ENCODE peak calls at places on chromosome 1, in eight cellular contexts. R, F, X, G, A, D, O and E are unnamed samples.

GRCh38 chr1:46673749-46674182 is 2.1 kb downstream of the TEX38 start:
- DNase-seq in R (no peak), A (no peak), F (no peak), X (no peak), D (peak), O (no peak), G (no peak), E (no peak)

GRCh38 chr1:54506594-54506993 is 41.4 kb upstream of the ACOT11 start:
- DNase-seq in O (no peak), X (no peak), F (no peak), A (no peak), R (no peak), D (no peak), G (no peak), E (no peak)

GRCh38 chr1:243974451-243975292 is 76.4 kb upstream of the ZBTB18 start:
- DNase-seq in O (no peak), A (no peak), D (peak), X (no peak), R (no peak), F (no peak), G (no peak), E (no peak)

GRCh38 chr1:64133036-64133435 is 70.4 kb upstream of the UBE2U start:
- DNase-seq in O (no peak), X (no peak), F (no peak), R (no peak), G (no peak), A (peak), D (peak), E (no peak)

GRCh38 chr1:226406401-226406881 is 1.5 kb downstream of the PARP1 start:
- DNase-seq in O (peak), X (no peak), D (no peak), F (no peak), A (no peak), R (no peak), G (no peak), E (no peak)

GRCh38 chr1:201502511-201502857 is 4.4 kb downstream of the CSRP1 start:
- DNase-seq in A (no peak), X (no peak), F (no peak), O (no peak), D (no peak), R (no peak), G (no peak), E (no peak)

GRCh38 chr1:1280782-1281481 is 696 bp downstream of the SCNN1D start:
- DNase-seq in X (no peak), F (no peak), A (no peak), G (no peak), R (no peak), D (no peak), O (no peak), E (no peak)

GRCh38 chr1:174114788-174115448 is 44.4 kb upstream of the RABGAP1L start:
- DNase-seq in R (peak), F (peak), G (no peak), X (no peak), D (peak), A (peak), O (peak), E (no peak)

GRCh38 chr1:92927870-92928269 is 33.4 kb downstream of the DIPK1A start:
- DNase-seq in F (no peak), G (no peak), D (no peak), X (no peak), A (no peak), R (no peak), O (no peak), E (no peak)

GRCh38 chr1:241074507-241074906 is 282.5 kb downstream of the RGS7 start:
- DNase-seq in D (no peak), R (no peak), F (no peak), G (no peak), A (no peak), O (no peak), X (no peak), E (no peak)